ENCODE peak calls at places on chromosomes 13 and 19, in seven cellular contexts. C is H1, B is K562, F is SK-N-SH, K is GM12878, H is HepG2, Y is NT2/D1. P is an unnamed sample.

GRCh38 chr19:58491393-58491792 is 15.2 kb downstream of the ZNF446 start:
- DNase-seq in F (no peak), H (no peak), Y (no peak), B (no peak), C (no peak), K (no peak), P (no peak)

GRCh38 chr13:85651440-85651839 is 147.8 kb downstream of the SLITRK6 start:
- DNase-seq in B (no peak), K (no peak), C (no peak), Y (no peak), F (no peak), H (no peak), P (no peak)

GRCh38 chr13:106038752-106039151 is 496.7 kb downstream of the EFNB2 start:
- DNase-seq in B (no peak), Y (no peak), H (no peak), K (no peak), F (no peak), C (no peak), P (peak; percentile 51)

GRCh38 chr13:45809810-45810394 is 41.7 kb downstream of the SIAH3 start:
- DNase-seq in F (no peak), C (no peak), Y (no peak), H (no peak), K (no peak), B (no peak), P (no peak)

GRCh38 chr19:35845215-35846037 is 6.9 kb downstream of the NPHS1 start:
- DNase-seq in K (no peak), Y (no peak), F (peak; percentile 71), H (peak; percentile 37), C (no peak), B (peak; percentile 87), P (peak; percentile 22)

GRCh38 chr19:40366697-40367561 is 18.4 kb downstream of the PLD3 start:
- DNase-seq in F (peak; percentile 73), Y (peak; percentile 35), K (no peak), H (no peak), C (peak; percentile 44), B (peak; percentile 77), P (no peak)

GRCh38 chr19:39795001-39795400 is 16.3 kb downstream of the LEUTX start:
- DNase-seq in K (peak; percentile 45), H (no peak), F (no peak), B (no peak), Y (no peak), C (no peak), P (no peak)

GRCh38 chr13:106997219-106997618 is 429.3 kb upstream of the ARGLU1 start:
- DNase-seq in H (no peak), C (no peak), F (no peak), K (no peak), Y (no peak), B (no peak), P (no peak)

GRCh38 chr19:50492303-50493052 is 15.8 kb upstream of the GARIN5A start:
- DNase-seq in B (peak; percentile 57), C (no peak), H (no peak), F (peak; percentile 53), Y (no peak), K (no peak), P (no peak)

DNA sequence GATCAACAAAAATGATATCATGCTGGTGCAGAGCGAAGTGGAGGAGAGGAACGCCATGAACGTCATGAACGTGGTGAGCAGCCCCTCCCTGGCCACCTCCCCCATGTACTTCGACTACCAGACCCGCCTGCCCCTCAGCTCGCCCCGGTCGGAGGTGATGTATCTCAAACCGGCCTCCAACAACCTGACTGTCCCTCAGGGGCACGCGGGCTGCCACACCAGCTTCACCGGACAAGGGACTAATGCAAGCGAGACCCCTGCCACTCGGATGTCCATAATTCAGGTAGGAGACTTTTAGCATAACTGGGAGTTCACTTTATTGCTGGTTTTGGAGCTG is 3.3 kb downstream of the PCDH17 start:
- DNase-seq in K (no peak), Y (no peak), F (peak; percentile 43), B (no peak), C (no peak), H (no peak), P (no peak)
- TF ChIP-seq YY1 in K (no peak), Y (no peak), F (no peak), B (no peak), C (no peak), H (no peak), P (no peak)

GRCh38 chr19:17111766-17112165 is 36.2 kb downstream of the MYO9B start:
- DNase-seq in H (no peak), K (no peak), F (no peak), B (no peak), Y (no peak), C (no peak), P (no peak)

GRCh38 chr19:17113127-17113785 is 37.7 kb downstream of the MYO9B start:
- DNase-seq in B (no peak), H (no peak), Y (no peak), C (no peak), K (no peak), F (no peak), P (no peak)

GRCh38 chr19:17112700-17113099 is 37.1 kb downstream of the MYO9B start:
- DNase-seq in Y (no peak), B (no peak), F (no peak), C (no peak), K (no peak), H (no peak), P (no peak)

GRCh38 chr19:17112271-17112670 is 36.7 kb downstream of the MYO9B start:
- DNase-seq in B (no peak), K (no peak), C (no peak), H (no peak), Y (no peak), F (no peak), P (no peak)

GRCh38 chr19:17114414-17114831 is 38.8 kb downstream of the MYO9B start:
- DNase-seq in B (no peak), C (no peak), K (no peak), F (no peak), H (no peak), Y (no peak), P (no peak)
- TF ChIP-seq YY1 in B (no peak), C (no peak), K (no peak), F (no peak), H (no peak), Y (no peak), P (no peak)

DNA sequence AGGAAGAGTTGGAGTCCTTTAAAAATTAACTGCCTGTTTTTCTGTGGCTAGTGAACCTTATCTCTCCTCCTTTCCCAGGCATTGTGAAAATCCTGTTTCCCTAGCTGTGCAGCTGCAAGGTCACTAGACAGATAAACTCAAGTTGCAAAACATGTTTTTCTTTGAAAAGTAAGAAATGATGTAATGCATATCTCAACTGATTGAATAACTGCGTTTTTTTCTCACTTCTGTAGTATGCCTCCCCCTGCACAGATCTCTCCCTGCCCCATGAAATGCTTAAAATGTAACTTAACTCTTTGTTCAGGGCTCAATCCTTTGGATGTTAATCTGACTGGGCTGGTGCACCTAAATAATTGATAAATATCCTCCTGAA is 27.7 kb upstream of the CYSLTR2 start:
- DNase-seq in C (no peak), B (no peak), H (peak; percentile 91), F (no peak), K (no peak), Y (no peak), P (no peak)
- TF ChIP-seq YY1 in C (no peak), B (no peak), H (no peak), F (no peak), K (no peak), Y (no peak), P (no peak)

GRCh38 chr19:679418-680286 is 3.5 kb downstream of the FSTL3 start:
- DNase-seq in Y (no peak), B (peak; percentile 61), H (no peak), F (peak; percentile 83), C (no peak), K (no peak), P (no peak)
- TF ChIP-seq YY1 in Y (no peak), B (no peak), H (no peak), F (no peak), C (no peak), K (no peak), P (no peak)

DNA sequence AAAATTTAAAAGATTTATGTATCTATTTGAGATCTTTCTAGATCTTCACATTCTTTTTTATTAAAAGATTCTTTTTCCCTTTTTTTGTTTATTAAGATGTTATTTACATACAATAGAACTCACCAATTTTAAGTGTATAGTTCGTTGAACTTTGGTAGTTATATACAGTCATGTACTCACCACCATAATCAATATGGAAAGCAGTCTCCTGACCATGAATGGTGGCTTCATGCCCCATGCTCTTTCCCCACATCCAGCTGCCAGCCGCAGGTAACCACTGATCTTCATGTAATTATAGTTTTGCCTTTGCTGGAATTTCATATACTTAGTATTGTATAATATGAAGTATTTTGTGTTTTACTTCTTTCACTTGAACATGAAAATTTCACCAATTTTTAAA is 20.6 kb upstream of the GPR183 start:
- DNase-seq in Y (no peak), F (no peak), C (no peak), K (no peak), H (no peak), B (no peak), P (no peak)
- TF ChIP-seq YY1 in Y (no peak), F (no peak), C (no peak), K (no peak), H (no peak), B (no peak), P (no peak)

DNA sequence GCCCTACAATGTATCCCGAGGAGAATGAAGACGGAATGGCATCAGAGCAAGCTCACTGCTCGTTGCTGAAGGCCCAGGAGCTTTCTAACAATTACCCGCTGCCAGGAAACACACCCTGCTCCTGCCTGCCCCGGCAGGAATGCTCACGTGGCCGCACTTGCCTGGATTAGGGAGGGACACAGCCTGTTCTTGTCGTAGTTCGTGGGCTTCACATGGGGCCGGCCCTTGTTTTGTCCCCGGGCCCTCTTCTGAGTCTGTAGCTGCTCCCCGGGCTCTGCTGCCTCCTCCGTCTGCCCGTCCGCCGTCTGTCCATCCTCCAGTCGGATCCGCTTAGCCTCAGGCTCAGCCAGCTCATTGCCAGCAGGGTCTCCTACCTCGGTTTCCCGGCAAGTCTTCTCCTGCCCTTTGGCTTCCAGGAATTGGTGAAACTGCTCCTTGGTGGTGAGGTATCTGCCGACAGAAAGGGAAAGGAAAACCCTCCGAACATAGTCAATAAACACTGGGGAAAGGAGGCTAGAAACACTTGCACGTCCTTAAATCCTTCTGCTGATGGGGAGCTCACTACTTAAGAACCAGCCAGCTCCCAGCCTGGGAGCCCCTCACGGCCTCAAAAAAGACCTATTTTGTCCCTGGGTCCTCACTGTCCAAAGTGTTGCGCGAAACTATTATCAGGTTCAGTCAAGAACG is 934 bp downstream of the DUS3L start:
- DNase-seq in C (no peak), Y (no peak), H (no peak), B (no peak), K (no peak), F (no peak), P (no peak)
- TF ChIP-seq YY1 in C (no peak), Y (no peak), H (no peak), B (no peak), K (no peak), F (no peak), P (no peak)

GRCh38 chr19:13959962-13960862 is 7.9 kb downstream of the DCAF15 start:
- DNase-seq in K (no peak), H (no peak), F (peak; percentile 84), B (peak; percentile 66), Y (no peak), C (no peak), P (no peak)
- TF ChIP-seq YY1 in K (no peak), H (no peak), F (no peak), B (no peak), Y (no peak), C (no peak), P (no peak)

P was measured in HCT116.